ENCODE peak calls at places on chromosomes 13 and 19, in ten cellular contexts. One of them, this sample, is unnamed.
A peak's percentile ranks its signal among the peaks of the same experiment; 100 is the strongest.

GRCh38 chr13:111114362-111115050 is 604 bp upstream of the ARHGEF7 start:
- DNase-seq in AG09309: no peak
- DNase-seq in activated T-cell treated with anti-CD3 and anti-CD28 coated beads, Interleukin-2, amount 50 U/mL, for 24 hours: peak; percentile 42
- DNase-seq in LNCaP clone FGC: no peak
- DNase-seq in testis: peak; percentile 54
- DNase-seq in iPS-NIHi11: peak; percentile 52
- DNase-seq in left ventricle myocardium inferior: peak; percentile 58
- DNase-seq in SK-N-MC: no peak
- DNase-seq in omental fat pad: no peak
- DNase-seq in Right ventricle myocardium superior: peak; percentile 66
- DNase-seq in this sample: peak; percentile 73

GRCh38 chr19:38676023-38676877 is 28.8 kb downstream of the ACTN4 start:
- DNase-seq in AG09309: no peak
- DNase-seq in activated T-cell treated with anti-CD3 and anti-CD28 coated beads, Interleukin-2, amount 50 U/mL, for 24 hours: no peak
- DNase-seq in LNCaP clone FGC: no peak
- DNase-seq in testis: no peak
- DNase-seq in iPS-NIHi11: no peak
- DNase-seq in left ventricle myocardium inferior: no peak
- DNase-seq in SK-N-MC: no peak
- DNase-seq in omental fat pad: no peak
- DNase-seq in Right ventricle myocardium superior: no peak
- DNase-seq in this sample: peak; percentile 48

GRCh38 chr13:97257800-97258799 is 36.0 kb downstream of the MBNL2 start:
- DNase-seq in AG09309: peak; percentile 78
- DNase-seq in activated T-cell treated with anti-CD3 and anti-CD28 coated beads, Interleukin-2, amount 50 U/mL, for 24 hours: no peak
- DNase-seq in LNCaP clone FGC: no peak
- DNase-seq in testis: no peak
- DNase-seq in iPS-NIHi11: peak; percentile 54
- DNase-seq in left ventricle myocardium inferior: peak; percentile 40
- DNase-seq in SK-N-MC: no peak
- DNase-seq in omental fat pad: no peak
- DNase-seq in Right ventricle myocardium superior: peak; percentile 66
- DNase-seq in this sample: peak; percentile 55

GRCh38 chr13:28337196-28338045 is 157.5 kb downstream of the FLT1 start:
- DNase-seq in AG09309: peak; percentile 75
- DNase-seq in activated T-cell treated with anti-CD3 and anti-CD28 coated beads, Interleukin-2, amount 50 U/mL, for 24 hours: no peak
- DNase-seq in LNCaP clone FGC: peak; percentile 14
- DNase-seq in testis: no peak
- DNase-seq in iPS-NIHi11: no peak
- DNase-seq in left ventricle myocardium inferior: no peak
- DNase-seq in SK-N-MC: no peak
- DNase-seq in omental fat pad: no peak
- DNase-seq in Right ventricle myocardium superior: no peak
- DNase-seq in this sample: no peak

GRCh38 chr19:54616840-54617560 is 13.3 kb upstream of the LILRB1 start:
- DNase-seq in AG09309: no peak
- DNase-seq in activated T-cell treated with anti-CD3 and anti-CD28 coated beads, Interleukin-2, amount 50 U/mL, for 24 hours: no peak
- DNase-seq in LNCaP clone FGC: no peak
- DNase-seq in testis: no peak
- DNase-seq in iPS-NIHi11: no peak
- DNase-seq in left ventricle myocardium inferior: no peak
- DNase-seq in SK-N-MC: no peak
- DNase-seq in omental fat pad: no peak
- DNase-seq in Right ventricle myocardium superior: no peak
- DNase-seq in this sample: no peak

GRCh38 chr13:37870895-37871550 is 1.5 kb upstream of the TRPC4 start:
- DNase-seq in AG09309: no peak
- DNase-seq in activated T-cell treated with anti-CD3 and anti-CD28 coated beads, Interleukin-2, amount 50 U/mL, for 24 hours: no peak
- DNase-seq in LNCaP clone FGC: no peak
- DNase-seq in testis: no peak
- DNase-seq in iPS-NIHi11: peak; percentile 3
- DNase-seq in left ventricle myocardium inferior: no peak
- DNase-seq in SK-N-MC: no peak
- DNase-seq in omental fat pad: no peak
- DNase-seq in Right ventricle myocardium superior: no peak
- DNase-seq in this sample: no peak

GRCh38 chr13:42334329-42334706 is 62.4 kb downstream of the AKAP11 start:
- DNase-seq in AG09309: no peak
- DNase-seq in activated T-cell treated with anti-CD3 and anti-CD28 coated beads, Interleukin-2, amount 50 U/mL, for 24 hours: peak; percentile 53
- DNase-seq in LNCaP clone FGC: no peak
- DNase-seq in testis: no peak
- DNase-seq in iPS-NIHi11: no peak
- DNase-seq in left ventricle myocardium inferior: no peak
- DNase-seq in SK-N-MC: no peak
- DNase-seq in omental fat pad: no peak
- DNase-seq in Right ventricle myocardium superior: no peak
- DNase-seq in this sample: no peak

GRCh38 chr13:46386996-46387851 is at the start of gene RUBCNL:
- DNase-seq in AG09309: no peak
- DNase-seq in activated T-cell treated with anti-CD3 and anti-CD28 coated beads, Interleukin-2, amount 50 U/mL, for 24 hours: peak; percentile 63
- DNase-seq in LNCaP clone FGC: no peak
- DNase-seq in testis: peak; percentile 53
- DNase-seq in iPS-NIHi11: peak; percentile 80
- DNase-seq in left ventricle myocardium inferior: peak; percentile 34
- DNase-seq in SK-N-MC: no peak
- DNase-seq in omental fat pad: no peak
- DNase-seq in Right ventricle myocardium superior: peak; percentile 64
- DNase-seq in this sample: peak; percentile 62

GRCh38 chr13:80469841-80470378 is 129.0 kb upstream of the SPRY2 start:
- DNase-seq in AG09309: no peak
- DNase-seq in activated T-cell treated with anti-CD3 and anti-CD28 coated beads, Interleukin-2, amount 50 U/mL, for 24 hours: no peak
- DNase-seq in LNCaP clone FGC: no peak
- DNase-seq in testis: peak; percentile 84
- DNase-seq in iPS-NIHi11: no peak
- DNase-seq in left ventricle myocardium inferior: peak; percentile 77
- DNase-seq in SK-N-MC: no peak
- DNase-seq in omental fat pad: no peak
- DNase-seq in Right ventricle myocardium superior: peak; percentile 78
- DNase-seq in this sample: peak; percentile 75

GRCh38 chr19:55640577-55641375 is at the start of gene ZNF580:
- DNase-seq in AG09309: no peak
- DNase-seq in activated T-cell treated with anti-CD3 and anti-CD28 coated beads, Interleukin-2, amount 50 U/mL, for 24 hours: peak; percentile 86
- DNase-seq in LNCaP clone FGC: peak; percentile 52
- DNase-seq in testis: peak; percentile 61
- DNase-seq in iPS-NIHi11: peak; percentile 84
- DNase-seq in left ventricle myocardium inferior: peak; percentile 71
- DNase-seq in SK-N-MC: no peak
- DNase-seq in omental fat pad: no peak
- DNase-seq in Right ventricle myocardium superior: peak; percentile 80
- DNase-seq in this sample: peak; percentile 84

GRCh38 chr13:49580980-49581680 is 4.2 kb downstream of the RCBTB1 start:
- DNase-seq in AG09309: no peak
- DNase-seq in activated T-cell treated with anti-CD3 and anti-CD28 coated beads, Interleukin-2, amount 50 U/mL, for 24 hours: no peak
- DNase-seq in LNCaP clone FGC: no peak
- DNase-seq in testis: no peak
- DNase-seq in iPS-NIHi11: no peak
- DNase-seq in left ventricle myocardium inferior: no peak
- DNase-seq in SK-N-MC: no peak
- DNase-seq in omental fat pad: no peak
- DNase-seq in Right ventricle myocardium superior: no peak
- DNase-seq in this sample: no peak

GRCh38 chr13:112060899-112061366 is 6.0 kb upstream of the SOX1 start:
- DNase-seq in AG09309: no peak
- DNase-seq in activated T-cell treated with anti-CD3 and anti-CD28 coated beads, Interleukin-2, amount 50 U/mL, for 24 hours: no peak
- DNase-seq in LNCaP clone FGC: no peak
- DNase-seq in testis: no peak
- DNase-seq in iPS-NIHi11: no peak
- DNase-seq in left ventricle myocardium inferior: no peak
- DNase-seq in SK-N-MC: no peak
- DNase-seq in omental fat pad: no peak
- DNase-seq in Right ventricle myocardium superior: no peak
- DNase-seq in this sample: no peak

GRCh38 chr13:98280176-98280510 is 103.1 kb upstream of the RNF113B start:
- DNase-seq in AG09309: no peak
- DNase-seq in activated T-cell treated with anti-CD3 and anti-CD28 coated beads, Interleukin-2, amount 50 U/mL, for 24 hours: no peak
- DNase-seq in LNCaP clone FGC: no peak
- DNase-seq in testis: no peak
- DNase-seq in iPS-NIHi11: no peak
- DNase-seq in left ventricle myocardium inferior: no peak
- DNase-seq in SK-N-MC: no peak
- DNase-seq in omental fat pad: no peak
- DNase-seq in Right ventricle myocardium superior: no peak
- DNase-seq in this sample: no peak

GRCh38 chr19:40279120-40279551 is 6.0 kb downstream of the AKT2 start:
- DNase-seq in AG09309: no peak
- DNase-seq in activated T-cell treated with anti-CD3 and anti-CD28 coated beads, Interleukin-2, amount 50 U/mL, for 24 hours: no peak
- DNase-seq in LNCaP clone FGC: no peak
- DNase-seq in testis: peak; percentile 79
- DNase-seq in iPS-NIHi11: no peak
- DNase-seq in left ventricle myocardium inferior: peak; percentile 80
- DNase-seq in SK-N-MC: no peak
- DNase-seq in omental fat pad: no peak
- DNase-seq in Right ventricle myocardium superior: peak; percentile 88
- DNase-seq in this sample: peak; percentile 89